ENCODE peak calls at places on chromosomes 3 and 15, in five cellular contexts. One of them, this sample, is unnamed.
A peak's percentile ranks its signal among the peaks of the same experiment; 100 is the strongest.

GRCh38 chr15:89774492-89774891 is 1.6 kb upstream of the MESP2 start:
- DNase-seq in A673: no peak
- DNase-seq in psoas muscle: no peak
- DNase-seq in body of pancreas: no peak
- DNase-seq in OCI-LY7: no peak
- DNase-seq in this sample: no peak

GRCh38 chr15:81809543-81809942 is 236.3 kb downstream of the MEX3B start:
- DNase-seq in A673: peak; percentile 73
- DNase-seq in psoas muscle: no peak
- DNase-seq in body of pancreas: peak; percentile 30
- DNase-seq in OCI-LY7: peak; percentile 49
- DNase-seq in this sample: no peak

GRCh38 chr15:78734441-78735064 is 76.7 kb downstream of the ADAMTS7 start:
- DNase-seq in A673: no peak
- DNase-seq in psoas muscle: no peak
- DNase-seq in body of pancreas: no peak
- DNase-seq in OCI-LY7: no peak
- DNase-seq in this sample: no peak

GRCh38 chr3:118534519-118534918 is 500.1 kb downstream of the IGSF11 start:
- DNase-seq in A673: no peak
- DNase-seq in psoas muscle: no peak
- DNase-seq in body of pancreas: no peak
- DNase-seq in OCI-LY7: no peak
- DNase-seq in this sample: no peak

GRCh38 chr15:95259513-95259912 is 1028.2 kb downstream of the MCTP2 start:
- DNase-seq in A673: peak; percentile 89
- DNase-seq in psoas muscle: peak; percentile 57
- DNase-seq in body of pancreas: peak; percentile 68
- DNase-seq in OCI-LY7: peak; percentile 34
- DNase-seq in this sample: peak; percentile 19

GRCh38 chr15:92914768-92915221 is 14.7 kb downstream of the CHD2 start:
- DNase-seq in A673: no peak
- DNase-seq in psoas muscle: no peak
- DNase-seq in body of pancreas: no peak
- DNase-seq in OCI-LY7: no peak
- DNase-seq in this sample: peak; percentile 60

GRCh38 chr3:119702530-119703527 is at the start of gene CFAP91:
- DNase-seq in A673: peak; percentile 90
- DNase-seq in psoas muscle: peak; percentile 98
- DNase-seq in body of pancreas: peak; percentile 99
- DNase-seq in OCI-LY7: no peak
- DNase-seq in this sample: peak; percentile 87

GRCh38 chr15:28116521-28117488 is 17.7 kb upstream of the OCA2 start:
- DNase-seq in A673: no peak
- DNase-seq in psoas muscle: no peak
- DNase-seq in body of pancreas: no peak
- DNase-seq in OCI-LY7: no peak
- DNase-seq in this sample: no peak

GRCh38 chr3:152219769-152220255 is 48.9 kb upstream of the MBNL1 start:
- DNase-seq in A673: no peak
- DNase-seq in psoas muscle: no peak
- DNase-seq in body of pancreas: no peak
- DNase-seq in OCI-LY7: no peak
- DNase-seq in this sample: no peak

GRCh38 chr15:62603757-62604156 is 438.7 kb upstream of the C2CD4B start:
- DNase-seq in A673: no peak
- DNase-seq in psoas muscle: no peak
- DNase-seq in body of pancreas: no peak
- DNase-seq in OCI-LY7: no peak
- DNase-seq in this sample: no peak

GRCh38 chr3:45923755-45924154 is 19.5 kb upstream of the CXCR6 start:
- DNase-seq in A673: no peak
- DNase-seq in psoas muscle: no peak
- DNase-seq in body of pancreas: no peak
- DNase-seq in OCI-LY7: no peak
- DNase-seq in this sample: no peak

GRCh38 chr15:29945943-29946591 is 123.8 kb upstream of the TJP1 start:
- DNase-seq in A673: no peak
- DNase-seq in psoas muscle: no peak
- DNase-seq in body of pancreas: no peak
- DNase-seq in OCI-LY7: no peak
- DNase-seq in this sample: no peak

GRCh38 chr3:14548321-14548729 is 8.2 kb upstream of the GRIP2 start:
- DNase-seq in A673: peak; percentile 85
- DNase-seq in psoas muscle: peak; percentile 88
- DNase-seq in body of pancreas: peak; percentile 73
- DNase-seq in OCI-LY7: peak; percentile 61
- DNase-seq in this sample: peak; percentile 53

GRCh38 chr3:151787626-151788025 is 26.3 kb upstream of the AADAC start:
- DNase-seq in A673: no peak
- DNase-seq in psoas muscle: no peak
- DNase-seq in body of pancreas: no peak
- DNase-seq in OCI-LY7: no peak
- DNase-seq in this sample: no peak

GRCh38 chr15:25792128-25792527 is 71.0 kb downstream of the ATP10A start:
- DNase-seq in A673: no peak
- DNase-seq in psoas muscle: no peak
- DNase-seq in body of pancreas: no peak
- DNase-seq in OCI-LY7: no peak
- DNase-seq in this sample: no peak

GRCh38 chr3:86954751-86955150 is 36.2 kb downstream of the VGLL3 start:
- DNase-seq in A673: peak; percentile 56
- DNase-seq in psoas muscle: no peak
- DNase-seq in body of pancreas: no peak
- DNase-seq in OCI-LY7: no peak
- DNase-seq in this sample: no peak

GRCh38 chr3:188106006-188106405 is 48.0 kb upstream of the LPP start:
- DNase-seq in A673: no peak
- DNase-seq in psoas muscle: no peak
- DNase-seq in body of pancreas: no peak
- DNase-seq in OCI-LY7: no peak
- DNase-seq in this sample: no peak

GRCh38 chr15:44159492-44159891 is 35.6 kb downstream of the FRMD5 start:
- DNase-seq in A673: no peak
- DNase-seq in psoas muscle: no peak
- DNase-seq in body of pancreas: no peak
- DNase-seq in OCI-LY7: no peak
- DNase-seq in this sample: no peak

DNA sequence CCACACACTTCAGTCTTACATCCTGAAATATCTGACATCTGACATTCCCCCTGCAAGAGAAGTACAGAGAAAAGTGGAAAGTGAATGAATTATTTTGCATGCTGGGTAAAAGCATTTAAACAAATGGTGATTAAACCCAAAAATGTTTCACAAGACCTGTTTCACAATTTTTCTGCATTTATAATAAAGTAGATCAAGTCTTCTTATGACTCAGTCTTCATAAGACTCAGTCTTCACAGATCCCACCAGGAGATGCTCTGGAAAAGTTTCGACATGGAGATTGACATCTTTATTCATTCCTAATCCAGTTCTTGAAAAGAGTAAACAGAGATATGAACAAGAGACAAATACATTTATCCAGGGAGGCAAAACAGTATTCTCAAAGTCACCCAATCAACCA is 13.2 kb upstream of the EDC3 start:
- DNase-seq in A673: no peak
- DNase-seq in psoas muscle: no peak
- DNase-seq in body of pancreas: no peak
- DNase-seq in OCI-LY7: no peak
- DNase-seq in this sample: no peak
- H3K4me3 ChIP-seq in A673: no peak overlapping the region
- H3K4me3 ChIP-seq in psoas muscle: no peak overlapping the region
- H3K4me3 ChIP-seq in body of pancreas: no peak overlapping the region
- H3K4me3 ChIP-seq in OCI-LY7: no peak overlapping the region
- H3K4me3 ChIP-seq in this sample: no peak overlapping the region

GRCh38 chr15:84631706-84632272 is 22.3 kb downstream of the WDR73 start:
- DNase-seq in A673: no peak
- DNase-seq in psoas muscle: no peak
- DNase-seq in body of pancreas: no peak
- DNase-seq in OCI-LY7: peak; percentile 28
- DNase-seq in this sample: no peak
- H3K4me1 ChIP-seq in A673: peaks cover 16% of the 10 kb centered on the region
- H3K4me1 ChIP-seq in psoas muscle: peaks cover 28% of the 10 kb centered on the region
- H3K4me1 ChIP-seq in body of pancreas: peaks cover 47% of the 10 kb centered on the region
- H3K4me1 ChIP-seq in OCI-LY7: peaks cover 31% of the 10 kb centered on the region
- H3K4me1 ChIP-seq in this sample: peaks cover 46% of the 10 kb centered on the region

DNA sequence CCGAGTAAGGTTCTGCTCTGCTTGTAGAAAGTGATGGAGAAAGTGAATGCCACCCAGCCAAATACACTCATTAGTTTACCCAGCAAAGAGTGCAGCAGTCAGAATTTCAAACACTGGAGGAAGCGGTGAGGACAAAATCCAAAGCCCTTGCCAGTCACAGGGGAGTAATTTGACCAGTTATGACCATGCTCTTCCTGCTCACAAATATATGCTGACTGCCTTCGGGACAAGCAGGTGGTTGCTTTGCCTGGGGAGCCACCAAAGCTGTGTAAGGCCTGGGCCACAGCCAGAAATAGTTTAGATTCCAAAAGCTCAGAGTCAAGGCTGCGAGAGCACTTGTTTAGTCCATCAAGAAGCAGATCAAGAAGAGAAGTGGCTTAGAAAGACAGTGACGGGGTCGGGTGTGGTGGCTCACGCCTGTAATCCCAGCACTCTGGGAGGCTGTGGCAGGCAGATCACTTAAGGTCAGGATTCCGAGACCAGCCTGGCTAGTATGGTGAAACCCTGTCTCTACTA is 51.0 kb upstream of the ATP13A3 start:
- DNase-seq in A673: peak; percentile 81
- DNase-seq in psoas muscle: no peak
- DNase-seq in body of pancreas: peak; percentile 44
- DNase-seq in OCI-LY7: no peak
- DNase-seq in this sample: no peak
- H3K27ac ChIP-seq in A673: peak overlapping the region; percentile 39
- H3K27ac ChIP-seq in psoas muscle: peak overlapping the region; percentile 71
- H3K27ac ChIP-seq in body of pancreas: peak overlapping the region; percentile 76
- H3K27ac ChIP-seq in OCI-LY7: no peak overlapping the region
- H3K27ac ChIP-seq in this sample: no peak overlapping the region

GRCh38 chr3:12947504-12948369 is 106.4 kb upstream of the RPL32 start:
- DNase-seq in A673: peak; percentile 65
- DNase-seq in psoas muscle: peak; percentile 76
- DNase-seq in body of pancreas: no peak
- DNase-seq in OCI-LY7: no peak
- DNase-seq in this sample: no peak
- H3K4me3 ChIP-seq in A673: no peak overlapping the region
- H3K4me3 ChIP-seq in psoas muscle: no peak overlapping the region
- H3K4me3 ChIP-seq in body of pancreas: no peak overlapping the region
- H3K4me3 ChIP-seq in OCI-LY7: no peak overlapping the region
- H3K4me3 ChIP-seq in this sample: no peak overlapping the region

DNA sequence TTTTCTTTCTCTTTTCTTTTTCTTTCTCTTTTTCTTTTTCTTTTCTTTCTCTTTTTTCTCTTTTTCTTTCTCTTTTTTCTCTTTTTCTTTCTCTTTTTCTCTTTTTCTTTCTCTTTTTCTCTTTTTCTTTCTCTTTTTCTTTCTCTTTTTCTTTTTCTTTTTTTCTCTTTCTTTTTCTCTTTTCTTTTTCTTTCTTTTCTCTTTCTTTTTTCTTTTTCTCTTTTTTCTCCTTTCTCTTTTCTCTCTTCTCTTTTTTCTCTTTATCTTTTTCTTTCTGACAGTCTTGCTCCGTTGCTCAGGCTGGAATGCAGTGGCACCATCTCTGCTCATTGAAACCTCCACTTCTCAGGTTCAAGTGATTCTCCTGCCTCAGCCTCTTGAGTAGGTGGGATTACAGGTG is 335.7 kb downstream of the SQOR start:
- DNase-seq in A673: no peak
- DNase-seq in psoas muscle: no peak
- DNase-seq in body of pancreas: no peak
- DNase-seq in OCI-LY7: no peak
- DNase-seq in this sample: no peak
- H3K4me1 ChIP-seq in A673: no peaks in the 10 kb centered on the region
- H3K4me1 ChIP-seq in psoas muscle: no peaks in the 10 kb centered on the region
- H3K4me1 ChIP-seq in body of pancreas: no peaks in the 10 kb centered on the region
- H3K4me1 ChIP-seq in OCI-LY7: no peaks in the 10 kb centered on the region
- H3K4me1 ChIP-seq in this sample: no peaks in the 10 kb centered on the region

This sample was measured in CD8-positive, alpha-beta memory T cell.